ENCODE peak calls at places on chromosomes 16 and 17, in nine cellular contexts. One of them, this sample, is unnamed. For H3K27me3, the result is how much of the 10 kb centered on the place peaks cover.

GRCh38 chr16:10767127-10767526 is 23.5 kb downstream of the NUBP1 start:
- DNase-seq in ascending aorta: no peak
- DNase-seq in tibial nerve: no peak
- DNase-seq in PC-3: no peak
- DNase-seq in right lobe of liver: no peak
- DNase-seq in fibroblast of lung: no peak
- DNase-seq in AG04450: no peak
- DNase-seq in pancreas: no peak
- DNase-seq in kidney epithelial cell: no peak
- DNase-seq in this sample: no peak

GRCh38 chr16:85235988-85236831 is 123.9 kb upstream of the CIBAR2 start:
- DNase-seq in ascending aorta: no peak
- DNase-seq in tibial nerve: no peak
- DNase-seq in PC-3: no peak
- DNase-seq in right lobe of liver: no peak
- DNase-seq in fibroblast of lung: peak
- DNase-seq in AG04450: no peak
- DNase-seq in pancreas: no peak
- DNase-seq in kidney epithelial cell: no peak
- DNase-seq in this sample: peak

GRCh38 chr17:31533546-31534155 is 142.2 kb downstream of the RAB11FIP4 start:
- DNase-seq in ascending aorta: no peak
- DNase-seq in tibial nerve: no peak
- DNase-seq in PC-3: peak
- DNase-seq in right lobe of liver: no peak
- DNase-seq in fibroblast of lung: peak
- DNase-seq in AG04450: peak
- DNase-seq in pancreas: no peak
- DNase-seq in kidney epithelial cell: peak
- DNase-seq in this sample: no peak

GRCh38 chr17:12789075-12789975 is at the start of gene ARHGAP44:
- DNase-seq in ascending aorta: no peak
- DNase-seq in tibial nerve: peak
- DNase-seq in PC-3: peak
- DNase-seq in right lobe of liver: peak
- DNase-seq in fibroblast of lung: peak
- DNase-seq in AG04450: no peak
- DNase-seq in pancreas: peak
- DNase-seq in kidney epithelial cell: peak
- DNase-seq in this sample: peak

GRCh38 chr16:22183901-22184614 is 21.8 kb downstream of the SDR42E2 start:
- DNase-seq in ascending aorta: no peak
- DNase-seq in tibial nerve: no peak
- DNase-seq in PC-3: no peak
- DNase-seq in right lobe of liver: no peak
- DNase-seq in fibroblast of lung: no peak
- DNase-seq in AG04450: no peak
- DNase-seq in pancreas: no peak
- DNase-seq in kidney epithelial cell: no peak
- DNase-seq in this sample: no peak

GRCh38 chr17:45197108-45197507 is 24.6 kb upstream of the FMNL1 start:
- DNase-seq in ascending aorta: no peak
- DNase-seq in tibial nerve: no peak
- DNase-seq in PC-3: peak
- DNase-seq in right lobe of liver: no peak
- DNase-seq in fibroblast of lung: no peak
- DNase-seq in AG04450: no peak
- DNase-seq in pancreas: no peak
- DNase-seq in kidney epithelial cell: no peak
- DNase-seq in this sample: no peak

GRCh38 chr17:62380253-62380652 is at the start of gene EFCAB3:
- DNase-seq in ascending aorta: no peak
- DNase-seq in tibial nerve: no peak
- DNase-seq in PC-3: no peak
- DNase-seq in right lobe of liver: no peak
- DNase-seq in fibroblast of lung: no peak
- DNase-seq in AG04450: no peak
- DNase-seq in pancreas: no peak
- DNase-seq in kidney epithelial cell: no peak
- DNase-seq in this sample: no peak

GRCh38 chr17:3002538-3003301 is 60.7 kb downstream of the OR1D5 start:
- DNase-seq in ascending aorta: no peak
- DNase-seq in tibial nerve: no peak
- DNase-seq in PC-3: no peak
- DNase-seq in right lobe of liver: no peak
- DNase-seq in fibroblast of lung: no peak
- DNase-seq in AG04450: no peak
- DNase-seq in pancreas: no peak
- DNase-seq in kidney epithelial cell: no peak
- DNase-seq in this sample: peak

GRCh38 chr16:72094266-72094610 is 591 bp downstream of the DHX38 start:
- DNase-seq in ascending aorta: no peak
- DNase-seq in tibial nerve: no peak
- DNase-seq in PC-3: peak
- DNase-seq in right lobe of liver: no peak
- DNase-seq in fibroblast of lung: no peak
- DNase-seq in AG04450: no peak
- DNase-seq in pancreas: no peak
- DNase-seq in kidney epithelial cell: no peak
- DNase-seq in this sample: peak

GRCh38 chr17:36951390-36951789 is 2.6 kb downstream of the AATF start:
- DNase-seq in ascending aorta: no peak
- DNase-seq in tibial nerve: no peak
- DNase-seq in PC-3: no peak
- DNase-seq in right lobe of liver: no peak
- DNase-seq in fibroblast of lung: no peak
- DNase-seq in AG04450: no peak
- DNase-seq in pancreas: no peak
- DNase-seq in kidney epithelial cell: no peak
- DNase-seq in this sample: no peak

GRCh38 chr17:29390856-29391631 is 881 bp downstream of the TAOK1 start:
- DNase-seq in ascending aorta: no peak
- DNase-seq in tibial nerve: no peak
- DNase-seq in PC-3: no peak
- DNase-seq in right lobe of liver: peak
- DNase-seq in fibroblast of lung: peak
- DNase-seq in AG04450: no peak
- DNase-seq in pancreas: peak
- DNase-seq in kidney epithelial cell: no peak
- DNase-seq in this sample: peak

DNA sequence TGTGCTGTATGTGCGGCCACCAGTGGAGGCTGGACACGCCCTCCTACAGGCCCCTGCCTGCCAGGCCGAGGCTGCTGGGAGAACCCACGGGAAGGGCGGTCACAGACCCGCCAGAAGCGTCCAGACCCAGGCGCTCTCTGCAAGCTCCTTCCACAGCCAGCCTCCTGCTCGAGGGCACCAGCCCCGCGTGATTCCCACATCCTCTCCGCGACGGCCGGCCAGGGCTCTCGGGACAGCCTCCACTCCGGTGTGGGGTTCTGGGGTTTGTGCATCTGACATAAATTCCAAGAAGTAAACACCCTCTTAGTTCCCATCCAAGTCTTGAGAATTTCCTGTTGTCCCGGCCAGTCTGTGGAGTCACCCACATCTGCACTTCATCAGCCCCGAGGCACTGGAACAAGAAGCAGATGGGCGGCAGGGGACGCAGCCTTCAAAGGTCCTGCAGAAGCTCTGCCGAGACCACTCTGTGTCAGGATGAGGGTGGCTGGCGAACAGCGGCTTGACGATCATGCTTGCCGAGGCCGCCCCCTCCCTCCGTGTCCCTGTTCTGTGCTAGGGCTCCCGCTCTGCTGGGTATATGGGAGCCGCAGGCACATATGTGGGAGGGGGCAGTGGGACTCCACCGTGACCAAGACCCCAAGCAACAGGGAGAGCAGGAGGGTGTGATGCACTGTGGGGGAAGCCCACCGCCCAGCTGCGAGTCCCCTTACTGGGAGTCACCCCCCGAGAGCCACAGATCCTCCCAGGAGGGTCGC is 2.4 kb upstream of the TMEM204 start:
- DNase-seq in ascending aorta: no peak
- DNase-seq in tibial nerve: peak
- DNase-seq in PC-3: no peak
- DNase-seq in right lobe of liver: no peak
- DNase-seq in fibroblast of lung: peak
- DNase-seq in AG04450: peak
- DNase-seq in pancreas: no peak
- DNase-seq in kidney epithelial cell: no peak
- DNase-seq in this sample: no peak
- TF ChIP-seq CTCF in ascending aorta: no peak
- TF ChIP-seq CTCF in tibial nerve: no peak
- TF ChIP-seq CTCF in PC-3: no peak
- TF ChIP-seq CTCF in right lobe of liver: no peak
- TF ChIP-seq CTCF in fibroblast of lung: no peak
- TF ChIP-seq CTCF in AG04450: no peak
- TF ChIP-seq CTCF in pancreas: no peak
- TF ChIP-seq CTCF in kidney epithelial cell: no peak
- TF ChIP-seq CTCF in this sample: no peak

GRCh38 chr16:58025351-58026138 is at the start of gene MMP15:
- DNase-seq in ascending aorta: no peak
- DNase-seq in tibial nerve: no peak
- DNase-seq in PC-3: peak
- DNase-seq in right lobe of liver: peak
- DNase-seq in fibroblast of lung: peak
- DNase-seq in AG04450: no peak
- DNase-seq in pancreas: peak
- DNase-seq in kidney epithelial cell: peak
- DNase-seq in this sample: peak
- H3K4me3 ChIP-seq in ascending aorta: peak
- H3K4me3 ChIP-seq in tibial nerve: peak
- H3K4me3 ChIP-seq in PC-3: peak
- H3K4me3 ChIP-seq in right lobe of liver: peak
- H3K4me3 ChIP-seq in fibroblast of lung: peak
- H3K4me3 ChIP-seq in AG04450: peak
- H3K4me3 ChIP-seq in pancreas: peak
- H3K4me3 ChIP-seq in kidney epithelial cell: peak
- H3K4me3 ChIP-seq in this sample: peak

DNA sequence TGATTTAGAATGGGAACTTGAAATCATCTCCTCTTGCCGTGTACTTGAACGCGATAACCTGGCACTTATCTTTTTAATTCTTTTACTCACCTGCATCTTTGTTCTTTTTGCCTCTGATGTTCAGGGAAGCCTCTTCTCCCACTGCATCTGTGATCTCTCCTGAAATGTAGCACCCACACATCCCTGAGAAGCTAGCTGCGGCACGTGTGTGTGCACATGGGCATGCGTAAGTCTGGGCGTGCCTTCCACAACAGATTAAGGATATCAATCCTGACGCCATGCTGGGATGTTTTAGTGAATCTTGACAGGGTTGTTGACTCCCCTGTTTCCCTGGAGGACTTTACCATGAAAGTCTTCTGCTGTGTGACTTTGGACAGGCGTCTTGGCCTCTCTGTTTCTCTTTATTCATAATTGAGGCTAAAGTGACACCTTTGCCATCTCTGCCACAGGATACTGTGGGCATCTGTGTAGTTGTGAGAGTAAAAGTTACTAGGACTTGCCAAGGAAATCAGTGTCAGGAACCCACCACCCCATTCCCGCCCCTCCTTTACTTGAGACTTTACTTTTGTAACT is 20.5 kb downstream of the IL4R start:
- DNase-seq in ascending aorta: no peak
- DNase-seq in tibial nerve: no peak
- DNase-seq in PC-3: no peak
- DNase-seq in right lobe of liver: no peak
- DNase-seq in fibroblast of lung: no peak
- DNase-seq in AG04450: no peak
- DNase-seq in pancreas: no peak
- DNase-seq in kidney epithelial cell: no peak
- DNase-seq in this sample: no peak
- H3K27me3 ChIP-seq in ascending aorta: under half
- H3K27me3 ChIP-seq in tibial nerve: under half
- H3K27me3 ChIP-seq in PC-3: under half
- H3K27me3 ChIP-seq in right lobe of liver: under half
- H3K27me3 ChIP-seq in fibroblast of lung: under half
- H3K27me3 ChIP-seq in AG04450: under half
- H3K27me3 ChIP-seq in pancreas: under half
- H3K27me3 ChIP-seq in kidney epithelial cell: under half
- H3K27me3 ChIP-seq in this sample: under half

DNA sequence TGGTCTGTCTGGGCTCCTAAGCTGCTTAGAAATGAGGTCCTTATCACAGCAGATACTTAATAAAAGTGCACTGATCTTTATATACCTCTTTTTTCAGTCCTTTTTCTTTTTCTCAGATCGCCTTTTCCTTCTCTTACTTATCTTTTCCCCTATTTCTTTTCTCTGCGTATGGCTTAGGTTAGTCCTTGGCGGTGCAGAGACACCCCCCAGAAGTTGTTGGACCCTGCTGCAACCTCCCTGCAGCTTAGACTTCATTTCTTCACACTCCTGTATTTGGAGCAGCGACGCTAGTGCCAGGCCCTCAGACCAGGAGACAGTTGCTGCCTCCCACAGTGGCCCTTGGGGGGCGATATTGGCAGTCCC is 67.6 kb downstream of the CENPV start:
- DNase-seq in ascending aorta: no peak
- DNase-seq in tibial nerve: no peak
- DNase-seq in PC-3: no peak
- DNase-seq in right lobe of liver: no peak
- DNase-seq in fibroblast of lung: no peak
- DNase-seq in AG04450: no peak
- DNase-seq in pancreas: no peak
- DNase-seq in kidney epithelial cell: no peak
- DNase-seq in this sample: no peak
- TF ChIP-seq CTCF in ascending aorta: peak
- TF ChIP-seq CTCF in tibial nerve: no peak
- TF ChIP-seq CTCF in PC-3: peak
- TF ChIP-seq CTCF in right lobe of liver: peak
- TF ChIP-seq CTCF in fibroblast of lung: peak
- TF ChIP-seq CTCF in AG04450: peak
- TF ChIP-seq CTCF in pancreas: no peak
- TF ChIP-seq CTCF in kidney epithelial cell: peak
- TF ChIP-seq CTCF in this sample: peak